ENCODE peak calls at places on chromosomes 13 and 19, in nine cellular contexts. Y, M, D, Q, P, L, S, B and V are unnamed samples.

GRCh38 chr19:41886761-41887710 is 4.1 kb downstream of the ARHGEF1 start:
- DNase-seq in B (no peak), Y (peak; percentile 76), M (no peak), L (peak; percentile 84), Q (no peak), S (peak; percentile 60), P (no peak), D (no peak), V (no peak)

GRCh38 chr13:48976677-48977625 is 1.2 kb downstream of the FNDC3A start:
- DNase-seq in L (no peak), B (no peak), D (no peak), P (peak; percentile 42), Q (no peak), Y (no peak), S (no peak), M (peak; percentile 40), V (no peak)

GRCh38 chr19:29247051-29247450 is 34.1 kb upstream of the UQCRFS1 start:
- DNase-seq in Q (no peak), D (no peak), P (no peak), Y (no peak), L (no peak), M (no peak), S (no peak), B (no peak), V (no peak)

GRCh38 chr19:8640402-8641004 is 10.1 kb downstream of the NFILZ start:
- DNase-seq in Q (no peak), S (no peak), L (no peak), Y (no peak), D (no peak), M (peak; percentile 47), P (no peak), B (no peak), V (no peak)

GRCh38 chr19:2340496-2341246 is 12.2 kb downstream of the SPPL2B start:
- DNase-seq in D (no peak), B (no peak), Y (no peak), P (no peak), M (no peak), Q (no peak), S (no peak), L (no peak), V (no peak)

GRCh38 chr13:69595181-69595580 is 512.4 kb upstream of the ATXN8OS start:
- DNase-seq in Q (no peak), D (no peak), L (no peak), M (no peak), Y (no peak), P (no peak), B (no peak), S (no peak), V (no peak)

GRCh38 chr13:79869326-79869725 is 388.4 kb downstream of the NDFIP2 start:
- DNase-seq in S (no peak), Q (no peak), P (peak; percentile 40), D (no peak), M (no peak), L (no peak), Y (no peak), B (no peak), V (peak; percentile 48)

GRCh38 chr19:54248016-54248601 is 5.5 kb upstream of the LILRA6 start:
- DNase-seq in L (no peak), M (peak; percentile 37), B (no peak), D (no peak), S (peak; percentile 64), P (no peak), Y (peak; percentile 75), Q (peak; percentile 6), V (no peak)

GRCh38 chr19:3163230-3163886 is 15.2 kb upstream of the S1PR4 start:
- DNase-seq in Y (peak; percentile 81), P (peak; percentile 47), D (peak; percentile 79), M (peak; percentile 74), B (no peak), Q (peak; percentile 15), L (peak; percentile 66), S (peak; percentile 50), V (no peak)

GRCh38 chr13:84137292-84137691 is 255.0 kb upstream of the SLITRK1 start:
- DNase-seq in L (peak; percentile 78), M (no peak), D (no peak), Q (no peak), P (peak; percentile 46), Y (peak; percentile 49), S (peak; percentile 70), B (no peak), V (no peak)

GRCh38 chr13:104586010-104586746 is 1520.0 kb upstream of the SLC10A2 start:
- DNase-seq in Y (no peak), L (no peak), P (peak; percentile 85), S (peak; percentile 43), B (no peak), Q (no peak), D (peak; percentile 17), M (no peak), V (no peak)

GRCh38 chr19:584240-585001 is 5.3 kb upstream of the HCN2 start:
- DNase-seq in S (peak; percentile 34), Q (peak; percentile 48), M (peak; percentile 58), B (no peak), P (peak; percentile 47), L (peak; percentile 56), Y (peak; percentile 79), D (no peak), V (no peak)

GRCh38 chr19:48739400-48739825 is 997 bp downstream of the RASIP1 start:
- DNase-seq in B (no peak), M (no peak), P (no peak), Q (no peak), Y (no peak), S (no peak), L (no peak), D (no peak), V (no peak)

GRCh38 chr13:38990693-38991092 is at the start of gene STOML3:
- DNase-seq in D (no peak), S (no peak), P (peak; percentile 20), Q (no peak), M (no peak), Y (no peak), B (no peak), L (no peak), V (no peak)

GRCh38 chr19:2702170-2703076 is at the start of gene GNG7:
- DNase-seq in B (no peak), S (no peak), D (peak; percentile 98), P (peak; percentile 70), Y (peak; percentile 95), M (peak; percentile 77), Q (peak; percentile 93), L (peak; percentile 94), V (no peak)